ENCODE peak calls at places on chromosome 19, in ten cellular contexts. K, P, R, C, A, H, G, N, S and E are unnamed samples.

GRCh38 chr19:10677796-10678195 is 23.4 kb upstream of the QTRT1 start:
- DNase-seq in N (no peak), K (no peak), R (no peak), C (no peak), P (no peak), A (no peak), S (no peak), G (no peak), H (no peak), E (no peak)

GRCh38 chr19:29495091-29495490 is 30.7 kb upstream of the VSTM2B start:
- DNase-seq in S (no peak), K (no peak), R (no peak), C (no peak), G (no peak), A (no peak), H (no peak), P (no peak), N (no peak), E (no peak)

GRCh38 chr19:5038631-5039271 is 69.8 kb downstream of the KDM4B start:
- DNase-seq in A (no peak), C (peak; percentile 33), K (no peak), R (no peak), G (no peak), S (no peak), N (peak; percentile 63), P (no peak), H (no peak), E (no peak)

GRCh38 chr19:15282311-15282705 is 50.0 kb downstream of the BRD4 start:
- DNase-seq in K (no peak), P (no peak), N (no peak), A (no peak), H (no peak), S (no peak), R (no peak), C (no peak), G (no peak), E (no peak)

GRCh38 chr19:13872695-13873389 is 4.1 kb upstream of the NANOS3 start:
- DNase-seq in C (peak; percentile 34), R (no peak), G (no peak), K (no peak), P (peak; percentile 26), H (no peak), A (peak; percentile 74), N (peak; percentile 80), S (no peak), E (peak; percentile 57)

GRCh38 chr19:58352760-58353671 is at the start of gene A1BG:
- DNase-seq in N (no peak), K (no peak), S (no peak), R (no peak), C (no peak), G (no peak), A (no peak), H (no peak), P (no peak), E (no peak)

GRCh38 chr19:34589730-34590129 is 87.2 kb downstream of the SCGB2B2 start:
- DNase-seq in C (no peak), H (no peak), K (no peak), R (no peak), P (no peak), S (no peak), G (no peak), N (no peak), A (no peak), E (no peak)

GRCh38 chr19:51751655-51752054 is at the start of gene FPR1:
- DNase-seq in R (no peak), C (no peak), K (peak; percentile 18), S (peak; percentile 43), A (no peak), H (peak; percentile 40), P (no peak), G (no peak), N (no peak), E (no peak)

GRCh38 chr19:36182612-36183454 is 30.6 kb upstream of the COX7A1 start:
- DNase-seq in S (peak; percentile 96), C (no peak), H (no peak), R (no peak), N (no peak), K (peak; percentile 80), P (no peak), A (no peak), G (no peak), E (no peak)

GRCh38 chr19:46626441-46626840 is 1.6 kb upstream of the PTGIR start:
- DNase-seq in R (no peak), N (no peak), A (no peak), P (no peak), S (no peak), K (no peak), G (no peak), H (no peak), C (no peak), E (no peak)

GRCh38 chr19:10998045-10998533 is 37.3 kb downstream of the SMARCA4 start:
- DNase-seq in P (peak; percentile 49), N (no peak), A (no peak), K (peak; percentile 26), H (peak; percentile 87), S (no peak), G (no peak), R (no peak), C (no peak), E (no peak)

GRCh38 chr19:16626796-16627193 is 1.2 kb downstream of the MED26 start:
- DNase-seq in N (no peak), S (no peak), H (no peak), A (peak; percentile 38), R (no peak), P (no peak), K (no peak), G (no peak), C (no peak), E (peak; percentile 26)

GRCh38 chr19:48398329-48399235 is 5.1 kb downstream of the GRIN2D start:
- DNase-seq in K (peak; percentile 86), C (peak; percentile 92), S (peak; percentile 64), P (peak; percentile 62), A (peak; percentile 93), H (peak; percentile 84), G (peak; percentile 79), R (no peak), N (peak; percentile 83), E (peak; percentile 89)

GRCh38 chr19:17404015-17404414 is 1.4 kb downstream of the BST2 start:
- DNase-seq in S (no peak), K (no peak), P (peak; percentile 64), N (peak; percentile 34), C (no peak), A (no peak), R (no peak), H (no peak), G (no peak), E (no peak)

GRCh38 chr19:41607668-41608067 is 19.2 kb downstream of the CEACAM4 start:
- DNase-seq in G (no peak), R (no peak), H (no peak), K (no peak), S (no peak), P (no peak), A (no peak), N (no peak), C (no peak), E (no peak)

GRCh38 chr19:31633014-31633413 is 283.8 kb upstream of the TSHZ3 start:
- DNase-seq in N (no peak), K (no peak), R (no peak), C (no peak), P (no peak), S (no peak), G (no peak), A (no peak), H (no peak), E (no peak)

GRCh38 chr19:44723299-44723951 is 24.5 kb downstream of the CEACAM16 start:
- DNase-seq in R (no peak), K (no peak), G (no peak), C (no peak), H (no peak), S (no peak), A (no peak), P (no peak), N (no peak), E (no peak)

GRCh38 chr19:17543991-17544390 is 11.5 kb upstream of the COLGALT1 start:
- DNase-seq in R (no peak), C (no peak), N (no peak), K (no peak), A (no peak), H (no peak), P (no peak), G (no peak), S (no peak), E (no peak)

GRCh38 chr19:35896643-35897040 is 3.7 kb downstream of the NFKBID start:
- DNase-seq in S (no peak), H (no peak), C (no peak), N (no peak), G (no peak), K (no peak), P (no peak), A (no peak), R (no peak), E (no peak)

GRCh38 chr19:18832331-18833140 is 777 bp downstream of the UPF1 start:
- DNase-seq in N (peak; percentile 59), G (no peak), H (no peak), R (no peak), K (no peak), S (no peak), C (peak; percentile 37), P (no peak), A (peak; percentile 46), E (peak; percentile 26)

GRCh38 chr19:28294395-28294794 is 918.6 kb downstream of the UQCRFS1 start:
- DNase-seq in C (no peak), G (no peak), H (peak; percentile 33), P (no peak), R (no peak), N (no peak), S (peak; percentile 65), A (no peak), K (peak; percentile 39), E (no peak)

GRCh38 chr19:52585101-52585500 is 15.0 kb downstream of the ZNF701 start:
- DNase-seq in G (no peak), H (no peak), P (no peak), S (no peak), N (no peak), A (no peak), C (no peak), K (no peak), R (no peak), E (no peak)

GRCh38 chr19:14767466-14767971 is 10.8 kb downstream of the ADGRE2 start:
- DNase-seq in R (no peak), A (no peak), H (no peak), C (no peak), P (no peak), K (no peak), N (no peak), S (no peak), G (no peak), E (no peak)

GRCh38 chr19:3570619-3571018 is 2.1 kb upstream of the HMG20B start:
- DNase-seq in A (no peak), C (no peak), P (no peak), R (peak; percentile 25), K (no peak), S (no peak), N (no peak), H (no peak), G (no peak), E (no peak)

GRCh38 chr19:43820098-43820860 is 6.8 kb upstream of the ZNF283 start:
- DNase-seq in K (peak; percentile 39), A (no peak), R (peak; percentile 27), N (no peak), C (no peak), H (peak; percentile 34), G (no peak), P (peak; percentile 39), S (peak; percentile 35), E (peak; percentile 31)

GRCh38 chr19:35753634-35754364 is 3.0 kb downstream of the HSPB6 start:
- DNase-seq in P (no peak), S (no peak), H (no peak), R (no peak), G (no peak), K (no peak), C (no peak), N (no peak), A (no peak), E (no peak)

GRCh38 chr19:1469936-1470863 is 8.8 kb downstream of the C19orf25 start:
- DNase-seq in H (no peak), S (no peak), K (no peak), N (peak; percentile 80), C (no peak), R (no peak), G (peak; percentile 35), P (no peak), A (peak; percentile 76), E (peak; percentile 71)

GRCh38 chr19:38024991-38025716 is 118.1 kb downstream of the SIPA1L3 start:
- DNase-seq in C (no peak), P (no peak), N (no peak), A (no peak), R (peak; percentile 11), K (no peak), H (no peak), S (no peak), G (no peak), E (no peak)